ENCODE peak calls at places on chromosomes 2 and 18, in four cellular contexts. J is cardiac muscle cell, S is T follicular helper cell, P is activated T-cell treated with anti-CD3 and anti-CD28 coated beads for 1 hour. W is an unnamed sample.
A peak's percentile ranks its signal among the peaks of the same experiment; 100 is the strongest.

GRCh38 chr2:172050506-172051125 is 34.7 kb upstream of the DLX1 start:
- DNase-seq in S (no peak), J (peak; percentile 47), P (no peak), W (no peak)

GRCh38 chr2:160201849-160202539 is 1.9 kb upstream of the ITGB6 start:
- DNase-seq in P (no peak), S (no peak), J (no peak), W (no peak)

GRCh38 chr2:168643979-168644378 is 158.5 kb upstream of the NOSTRIN start:
- DNase-seq in J (no peak), P (no peak), S (no peak), W (no peak)

GRCh38 chr2:40401896-40402295 is 50.0 kb downstream of the SLC8A1 start:
- DNase-seq in P (no peak), S (no peak), J (no peak), W (peak; percentile 16)

GRCh38 chr2:13010283-13010682 is 293.5 kb downstream of the TRIB2 start:
- DNase-seq in P (no peak), S (no peak), J (no peak), W (no peak)

GRCh38 chr18:79197531-79197930 is 128.3 kb downstream of the ATP9B start:
- DNase-seq in S (no peak), J (no peak), P (no peak), W (no peak)

GRCh38 chr2:44793322-44793870 is 148.1 kb upstream of the SIX3 start:
- DNase-seq in J (peak; percentile 82), P (no peak), S (no peak), W (no peak)

GRCh38 chr2:134603966-134604365 is 114.8 kb downstream of the TMEM163 start:
- DNase-seq in J (peak; percentile 24), S (no peak), P (no peak), W (no peak)

GRCh38 chr18:26407721-26408601 is 140.4 kb downstream of the KCTD1 start:
- DNase-seq in S (no peak), P (no peak), J (no peak), W (no peak)

GRCh38 chr2:48126180-48126579 is 219.9 kb upstream of the FBXO11 start:
- DNase-seq in S (no peak), P (no peak), J (no peak), W (no peak)

GRCh38 chr2:85329181-85329651 is 1.4 kb upstream of the TGOLN2 start:
- DNase-seq in J (no peak), P (no peak), S (no peak), W (no peak)

GRCh38 chr2:176560296-176560695 is 291.1 kb downstream of the MTX2 start:
- DNase-seq in J (no peak), P (no peak), S (no peak), W (no peak)

GRCh38 chr2:102061962-102062795 is 70.4 kb downstream of the IL1R2 start:
- DNase-seq in J (no peak), S (no peak), P (no peak), W (no peak)

GRCh38 chr2:133717497-133717896 is 149.2 kb upstream of the NCKAP5 start:
- DNase-seq in S (no peak), P (no peak), J (no peak), W (no peak)

GRCh38 chr2:181937473-181937872 is 45.9 kb downstream of the ITPRID2 start:
- DNase-seq in J (peak; percentile 34), S (no peak), P (no peak), W (no peak)

GRCh38 chr2:31675485-31675901 is 94.8 kb upstream of the SRD5A2 start:
- DNase-seq in J (peak; percentile 2), P (no peak), S (no peak), W (no peak)

GRCh38 chr2:169862816-169863215 is 35.6 kb downstream of the UBR3 start:
- DNase-seq in J (no peak), P (no peak), S (no peak), W (no peak)

GRCh38 chr2:63506350-63506749 is 81.9 kb downstream of the WDPCP start:
- DNase-seq in S (no peak), J (no peak), P (no peak), W (no peak)

GRCh38 chr2:16939771-16940170 is 274.1 kb upstream of the CYRIA start:
- DNase-seq in P (no peak), J (no peak), S (no peak), W (no peak)

GRCh38 chr2:241898681-241899270 is 29.2 kb downstream of the RTP5 start:
- DNase-seq in J (no peak), S (no peak), P (no peak), W (no peak)

GRCh38 chr2:241637233-241638062 is at the start of gene ATG4B:
- DNase-seq in P (peak; percentile 66), S (peak; percentile 57), J (peak; percentile 94), W (peak; percentile 82)

GRCh38 chr18:68847219-68847860 is 49.5 kb downstream of the CCDC102B start:
- DNase-seq in S (no peak), J (peak; percentile 13), P (no peak), W (peak; percentile 5)

GRCh38 chr18:31819106-31819924 is 58.6 kb upstream of the SLC25A52 start:
- DNase-seq in S (no peak), J (peak; percentile 69), P (no peak), W (peak; percentile 63)

GRCh38 chr2:217752714-217753459 is 249.9 kb downstream of the TNS1 start:
- DNase-seq in P (no peak), J (no peak), S (no peak), W (no peak)

GRCh38 chr2:160652236-160652635 is 158.6 kb upstream of the RBMS1 start:
- DNase-seq in S (peak; percentile 47), J (no peak), P (peak; percentile 40), W (peak; percentile 48)

GRCh38 chr2:237718277-237718634 is 80.3 kb upstream of the RBM44 start:
- DNase-seq in J (no peak), S (no peak), P (no peak), W (no peak)

GRCh38 chr2:45014016-45014702 is 4.9 kb upstream of the SIX2 start:
- DNase-seq in P (no peak), S (no peak), J (peak; percentile 84), W (peak; percentile 18)

GRCh38 chr2:133710613-133711012 is 142.3 kb upstream of the NCKAP5 start:
- DNase-seq in J (no peak), S (no peak), P (no peak), W (no peak)

GRCh38 chr2:23375448-23375847 is 9.5 kb upstream of the KLHL29 start:
- DNase-seq in P (no peak), J (no peak), S (no peak), W (peak; percentile 27)

GRCh38 chr18:6315556-6316331 is 99.0 kb downstream of the L3MBTL4 start:
- DNase-seq in P (no peak), S (no peak), J (no peak), W (peak; percentile 97)

W was measured in small intestine.